ENCODE peak calls at places on chromosomes 13 and 19, in five cellular contexts. J is heart left ventricle, A is psoas muscle, Q is Peyer's patch, N is ovary. F is an unnamed sample.

GRCh38 chr19:2324220-2324948 is 4.0 kb downstream of the LSM7 start:
- DNase-seq in J (no peak), A (no peak), Q (peak; percentile 70), N (no peak), F (peak; percentile 71)

GRCh38 chr13:43763143-43763759 is 23.5 kb downstream of the ENOX1 start:
- DNase-seq in J (no peak), A (no peak), Q (no peak), N (no peak), F (no peak)

GRCh38 chr13:44703371-44703770 is 127.2 kb upstream of the TSC22D1 start:
- DNase-seq in J (no peak), A (no peak), Q (no peak), N (no peak), F (no peak)

GRCh38 chr19:49637865-49638350 is 2.0 kb downstream of the RRAS start:
- DNase-seq in J (peak; percentile 93), A (peak; percentile 87), Q (no peak), N (peak; percentile 83), F (peak; percentile 90)

GRCh38 chr19:36916991-36917390 is 859 bp downstream of the ZNF568 start:
- DNase-seq in J (no peak), A (no peak), Q (no peak), N (no peak), F (no peak)

GRCh38 chr13:20197361-20197834 is 4.7 kb upstream of the GJB2 start:
- DNase-seq in J (no peak), A (no peak), Q (no peak), N (no peak), F (no peak)

GRCh38 chr19:44576843-44577565 is 36.4 kb upstream of the IGSF23 start:
- DNase-seq in J (peak; percentile 20), A (no peak), Q (no peak), N (no peak), F (no peak)

GRCh38 chr19:51948979-51949378 is 21.7 kb downstream of the ZNF613 start:
- DNase-seq in J (peak; percentile 18), A (no peak), Q (no peak), N (peak; percentile 34), F (peak; percentile 25)

GRCh38 chr13:26914624-26915023 is 154.0 kb upstream of the GPR12 start:
- DNase-seq in J (no peak), A (no peak), Q (no peak), N (no peak), F (no peak)

GRCh38 chr13:98619556-98619955 is 42.6 kb upstream of the STK24 start:
- DNase-seq in J (no peak), A (no peak), Q (no peak), N (no peak), F (no peak)

GRCh38 chr13:106143930-106144709 is 391.3 kb downstream of the EFNB2 start:
- DNase-seq in J (no peak), A (no peak), Q (no peak), N (no peak), F (no peak)

GRCh38 chr13:40026741-40027140 is 371.3 kb downstream of the COG6 start:
- DNase-seq in J (no peak), A (no peak), Q (no peak), N (no peak), F (no peak)

GRCh38 chr19:58229255-58229639 is 533 bp downstream of the ZNF544 start:
- DNase-seq in J (no peak), A (no peak), Q (no peak), N (no peak), F (peak; percentile 58)

GRCh38 chr13:108463365-108463764 is 166.0 kb upstream of the MYO16 start:
- DNase-seq in J (no peak), A (no peak), Q (no peak), N (no peak), F (no peak)

GRCh38 chr13:50993908-50994307 is 84.3 kb downstream of the RNASEH2B start:
- DNase-seq in J (no peak), A (no peak), Q (no peak), N (peak; percentile 47), F (no peak)

GRCh38 chr13:45833663-45834062 is 17.9 kb downstream of the SIAH3 start:
- DNase-seq in J (peak; percentile 52), A (peak; percentile 71), Q (no peak), N (no peak), F (peak; percentile 58)

GRCh38 chr13:22253107-22253506 is 582.2 kb downstream of the FGF9 start:
- DNase-seq in J (no peak), A (no peak), Q (no peak), N (no peak), F (no peak)

GRCh38 chr13:50894042-50894441 is 15.5 kb upstream of the RNASEH2B start:
- DNase-seq in J (no peak), A (no peak), Q (no peak), N (no peak), F (no peak)

GRCh38 chr13:21957833-21958232 is 287.0 kb downstream of the FGF9 start:
- DNase-seq in J (no peak), A (no peak), Q (no peak), N (no peak), F (no peak)

GRCh38 chr13:107649071-107649470 is 566.3 kb downstream of the LIG4 start:
- DNase-seq in J (no peak), A (no peak), Q (no peak), N (no peak), F (no peak)

GRCh38 chr19:1206063-1206732 is 620 bp downstream of the STK11 start:
- DNase-seq in J (no peak), A (no peak), Q (no peak), N (peak; percentile 62), F (no peak)

GRCh38 chr13:77492982-77493381 is 42.5 kb upstream of the SCEL start:
- DNase-seq in J (no peak), A (no peak), Q (no peak), N (no peak), F (no peak)

GRCh38 chr19:34336781-34337271 is 28.2 kb upstream of the GPI start:
- DNase-seq in J (no peak), A (no peak), Q (no peak), N (no peak), F (no peak)

GRCh38 chr19:33063356-33064116 is 1.2 kb downstream of the RHPN2 start:
- DNase-seq in J (no peak), A (no peak), Q (no peak), N (peak; percentile 35), F (no peak)

GRCh38 chr13:37068962-37069361 is 9.5 kb upstream of the SUPT20H start:
- DNase-seq in J (no peak), A (no peak), Q (no peak), N (no peak), F (no peak)

GRCh38 chr19:41886761-41887710 is 4.1 kb downstream of the ARHGEF1 start:
- DNase-seq in J (no peak), A (no peak), Q (peak; percentile 87), N (no peak), F (no peak)

GRCh38 chr19:41892173-41892902 is 9.4 kb downstream of the ARHGEF1 start:
- DNase-seq in J (no peak), A (no peak), Q (no peak), N (no peak), F (peak; percentile 78)

GRCh38 chr19:41889896-41890295 is 6.9 kb downstream of the ARHGEF1 start:
- DNase-seq in J (no peak), A (no peak), Q (no peak), N (no peak), F (no peak)

GRCh38 chr19:41887711-41888382 is 4.9 kb downstream of the ARHGEF1 start:
- DNase-seq in J (peak; percentile 31), A (no peak), Q (peak; percentile 90), N (no peak), F (peak; percentile 85)

GRCh38 chr19:41888926-41889325 is 5.9 kb downstream of the ARHGEF1 start:
- DNase-seq in J (no peak), A (no peak), Q (no peak), N (no peak), F (peak; percentile 56)
- H3K4me1 ChIP-seq in J (peaks cover 8% of the 10 kb centered on the region), A (peaks cover 6% of the 10 kb centered on the region), Q (peaks cover 22% of the 10 kb centered on the region), N (peaks cover 6% of the 10 kb centered on the region), F (peaks cover 44% of the 10 kb centered on the region)

DNA sequence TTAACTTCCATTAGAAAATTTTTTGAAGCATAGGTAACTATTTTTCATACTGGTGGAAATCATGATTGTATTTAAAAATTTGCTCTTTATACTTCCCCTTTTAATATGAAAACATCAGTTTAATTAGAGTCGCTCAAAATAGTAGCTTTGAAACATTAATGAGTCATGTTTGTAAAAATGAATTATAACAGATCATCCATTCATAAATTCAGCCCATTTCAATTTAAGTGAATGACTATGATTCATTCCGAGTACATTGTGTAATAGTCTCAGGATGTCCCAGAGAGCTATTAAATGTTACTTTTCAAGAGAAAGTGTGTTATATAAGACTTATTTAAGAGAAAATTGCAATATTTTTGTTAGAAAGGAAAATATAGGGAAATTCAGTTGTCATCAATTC is 111.0 kb downstream of the FNDC3A start:
- DNase-seq in J (no peak), A (no peak), Q (no peak), N (no peak), F (no peak)
- H3K27ac ChIP-seq in J (no peak overlapping the region), A (no peak overlapping the region), Q (no peak overlapping the region), N (no peak overlapping the region), F (no peak overlapping the region)

DNA sequence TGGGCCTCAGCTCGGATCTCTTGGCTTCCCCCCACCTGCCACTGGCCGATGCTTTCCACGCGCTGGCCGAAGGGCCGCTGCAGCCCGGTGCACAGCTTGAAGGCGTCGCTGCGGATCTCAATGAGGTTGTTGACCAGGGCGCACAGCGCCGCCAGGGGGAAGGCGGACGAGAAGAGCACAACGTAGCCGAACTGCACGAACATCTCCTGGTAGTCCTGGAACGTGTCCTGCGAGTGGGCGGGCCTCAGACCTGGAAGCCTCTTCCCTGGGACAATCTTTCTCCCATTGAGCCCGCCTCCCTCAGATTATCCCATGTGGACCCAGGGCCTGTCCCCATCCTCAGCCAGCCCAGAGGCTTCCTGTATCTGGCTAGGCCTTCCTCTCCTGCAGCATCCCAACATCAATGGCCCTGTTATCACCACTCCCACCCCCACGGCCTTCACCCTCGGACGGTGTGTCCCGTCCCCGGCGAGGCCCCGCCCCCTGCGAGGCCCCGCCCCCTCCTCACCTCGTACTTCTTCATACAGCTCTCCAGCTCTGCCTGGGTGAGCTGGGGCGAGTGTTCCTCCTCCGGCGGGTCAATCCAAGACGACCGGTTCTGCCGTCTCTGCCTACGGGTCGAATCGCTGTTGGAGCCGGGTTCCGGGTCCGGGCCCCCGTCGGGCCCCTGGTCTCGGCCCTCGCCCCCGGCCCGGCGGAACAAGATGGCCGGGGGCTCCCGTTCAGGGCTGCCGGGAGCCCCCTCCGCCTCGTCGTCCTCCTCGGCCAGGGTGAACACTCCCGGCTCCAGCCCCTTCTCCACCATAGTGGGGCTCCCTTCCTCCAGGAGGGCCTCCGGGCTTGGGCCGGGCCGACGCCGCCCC is 6.8 kb downstream of the ANO8 start:
- DNase-seq in J (no peak), A (no peak), Q (peak; percentile 77), N (peak; percentile 90), F (peak; percentile 92)
- TF ChIP-seq CTCF in J (no peak), A (no peak), Q (peak; percentile 72), N (peak; percentile 59), F (no peak)

DNA sequence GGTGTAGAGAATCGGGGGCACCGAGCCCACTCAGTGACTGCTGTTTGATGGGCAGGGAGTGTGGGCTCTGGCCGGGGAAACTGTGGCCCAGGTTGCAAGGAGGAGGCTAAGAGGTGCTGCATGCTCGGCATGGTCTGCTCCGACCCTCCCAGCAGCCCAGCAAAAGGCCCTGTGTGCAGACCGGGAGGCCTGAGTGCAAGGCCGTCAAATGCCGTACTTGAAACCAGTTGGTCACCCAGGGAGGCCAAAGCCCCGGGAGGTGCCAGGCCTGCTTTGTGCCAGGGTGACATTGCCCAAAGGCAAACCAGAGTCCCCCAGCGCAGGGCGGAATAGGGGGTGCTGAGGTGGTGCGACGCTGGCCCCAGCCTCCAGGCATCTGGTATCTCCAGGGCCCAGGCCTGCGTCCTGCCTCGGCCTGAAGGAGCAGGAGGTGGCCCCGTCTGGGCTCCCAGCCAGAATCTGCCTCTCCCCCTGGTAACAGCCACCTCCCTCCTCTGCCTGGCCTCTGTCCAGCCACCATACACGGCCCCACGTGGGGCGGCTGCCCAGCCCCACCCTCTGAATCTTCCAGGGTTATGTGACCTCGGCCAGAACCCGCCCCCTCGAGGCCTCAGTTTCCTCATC is 4.0 kb downstream of the PIK3R2 start:
- DNase-seq in J (peak; percentile 91), A (peak; percentile 79), Q (no peak), N (peak; percentile 96), F (peak; percentile 86)
- H3K4me1 ChIP-seq in J (peaks cover 28% of the 10 kb centered on the region), A (peaks cover 55% of the 10 kb centered on the region), Q (peaks cover 18% of the 10 kb centered on the region), N (peaks cover 23% of the 10 kb centered on the region), F (peaks cover 66% of the 10 kb centered on the region)